ENCODE peak calls at places on chromosomes 13 and 19, in ten cellular contexts. T is neuronal stem cell; D is activated naive CD4-positive, alpha-beta T cell treated with Interleukin-2 at 50 U/mL for 16 hours; P is thoracic aorta; F is progenitor cell of endocrine pancreas; R is fibroblast of lung; U is glomerular endothelial cell; W is stomach; K is SW 1271; X is aorta. Z is an unnamed sample.

GRCh38 chr13:20399515-20399914 is 126.1 kb downstream of the CRYL1 start:
- DNase-seq in T (no peak), R (no peak), X (no peak), U (no peak), P (no peak), K (no peak), F (no peak), W (peak), D (no peak), Z (no peak)

GRCh38 chr13:74438911-74439310 is 304.7 kb upstream of the KLF12 start:
- DNase-seq in K (no peak), W (no peak), R (no peak), P (no peak), F (no peak), U (no peak), X (no peak), D (no peak), T (no peak), Z (no peak)

GRCh38 chr19:33673258-33673875 is 51.6 kb downstream of the CHST8 start:
- DNase-seq in F (no peak), W (peak), U (no peak), R (no peak), D (no peak), X (no peak), K (no peak), T (no peak), P (no peak), Z (no peak)

GRCh38 chr19:5054551-5055456 is 85.9 kb downstream of the KDM4B start:
- DNase-seq in P (no peak), W (no peak), T (no peak), X (no peak), R (no peak), U (no peak), F (no peak), D (no peak), K (no peak), Z (no peak)

GRCh38 chr13:75610466-75610865 is 25.7 kb upstream of the LMO7 start:
- DNase-seq in R (no peak), W (no peak), K (no peak), D (no peak), T (no peak), X (no peak), U (no peak), P (no peak), F (no peak), Z (no peak)

GRCh38 chr19:13096968-13097330 is 5.7 kb downstream of the LYL1 start:
- DNase-seq in K (no peak), W (no peak), F (no peak), P (no peak), U (no peak), T (no peak), D (no peak), X (no peak), R (no peak), Z (no peak)

GRCh38 chr13:110108348-110109139 is 198.4 kb downstream of the COL4A1 start:
- DNase-seq in R (peak), K (peak), U (no peak), X (peak), W (peak), F (peak), T (peak), D (no peak), P (peak), Z (peak)

GRCh38 chr19:1465191-1466016 is 13.6 kb downstream of the C19orf25 start:
- DNase-seq in P (no peak), X (no peak), W (peak), T (no peak), U (no peak), R (no peak), F (no peak), D (peak), K (no peak), Z (no peak)

GRCh38 chr19:14916848-14917247 is 24.4 kb upstream of the OR7C2 start:
- DNase-seq in U (no peak), P (no peak), D (no peak), F (no peak), K (peak), T (no peak), X (no peak), R (no peak), W (no peak), Z (no peak)

GRCh38 chr13:46598820-46599180 is 45.8 kb downstream of the LRCH1 start:
- DNase-seq in P (no peak), W (no peak), R (no peak), K (no peak), X (no peak), U (no peak), D (no peak), F (no peak), T (no peak), Z (no peak)

GRCh38 chr13:46142692-46143238 is 37.9 kb upstream of the CPB2 start:
- DNase-seq in T (no peak), F (no peak), P (no peak), W (no peak), D (no peak), K (no peak), U (no peak), X (no peak), R (no peak), Z (no peak)

GRCh38 chr13:112779856-112780604 is 90.2 kb downstream of the ATP11A start:
- DNase-seq in K (no peak), R (peak), F (no peak), T (no peak), X (no peak), U (no peak), D (no peak), P (no peak), W (peak), Z (no peak)

GRCh38 chr19:40614595-40615411 is 13.6 kb downstream of the LTBP4 start:
- DNase-seq in D (peak), F (no peak), U (no peak), P (no peak), T (peak), K (peak), R (peak), X (peak), W (peak), Z (peak)

GRCh38 chr13:43433691-43434121 is 353.1 kb downstream of the ENOX1 start:
- DNase-seq in T (no peak), P (no peak), K (no peak), F (no peak), D (no peak), X (no peak), W (no peak), R (no peak), U (no peak), Z (no peak)

GRCh38 chr19:49869484-49870308 is 2.3 kb upstream of the PNKP start:
- DNase-seq in U (peak), W (peak), F (peak), K (peak), T (peak), D (peak), P (peak), R (peak), X (peak), Z (peak)

GRCh38 chr19:41991025-41991424 is 3.0 kb downstream of the ATP1A3 start:
- DNase-seq in W (no peak), D (no peak), F (no peak), P (no peak), X (no peak), T (no peak), K (no peak), U (no peak), R (no peak), Z (no peak)

GRCh38 chr19:28500319-28500718 is 712.6 kb downstream of the UQCRFS1 start:
- DNase-seq in U (no peak), F (no peak), R (no peak), T (no peak), W (no peak), X (no peak), D (no peak), K (no peak), P (no peak), Z (no peak)

GRCh38 chr13:90201198-90201597 is 1146.3 kb upstream of the MIR17HG start:
- DNase-seq in W (no peak), R (peak), F (no peak), X (no peak), D (no peak), P (no peak), U (no peak), K (no peak), T (no peak), Z (no peak)

GRCh38 chr19:8611890-8612806 is 1.6 kb upstream of the ADAMTS10 start:
- DNase-seq in R (peak), X (peak), W (no peak), K (no peak), F (no peak), T (no peak), U (no peak), P (peak), D (no peak), Z (peak)

GRCh38 chr13:96762876-96763275 is 231.4 kb downstream of the OXGR1 start:
- DNase-seq in X (no peak), F (no peak), T (no peak), U (no peak), R (peak), P (no peak), K (no peak), D (no peak), W (no peak), Z (no peak)

GRCh38 chr13:98307744-98308524 is 130.9 kb upstream of the RNF113B start:
- DNase-seq in K (no peak), P (no peak), R (peak), U (peak), F (no peak), T (no peak), D (no peak), X (no peak), W (no peak), Z (peak)

GRCh38 chr13:63636231-63636993 is 2220.8 kb upstream of the PCDH20 start:
- DNase-seq in U (no peak), K (peak), F (no peak), P (no peak), R (no peak), D (no peak), X (no peak), T (no peak), W (no peak), Z (no peak)

GRCh38 chr13:111033172-111034133 is 81.7 kb upstream of the ARHGEF7 start:
- DNase-seq in T (no peak), F (no peak), D (no peak), R (no peak), K (no peak), X (no peak), P (no peak), W (no peak), U (no peak), Z (no peak)

GRCh38 chr13:96982672-96983071 is 11.6 kb downstream of the OXGR1 start:
- DNase-seq in T (no peak), P (no peak), X (no peak), K (no peak), U (peak), R (peak), W (no peak), F (no peak), D (no peak), Z (no peak)

GRCh38 chr19:54186351-54186750 is 3.0 kb downstream of the MBOAT7 start:
- DNase-seq in W (no peak), F (no peak), P (no peak), K (no peak), X (peak), T (no peak), R (no peak), D (no peak), U (no peak), Z (no peak)

GRCh38 chr13:66927562-66927961 is 302.6 kb downstream of the PCDH9 start:
- DNase-seq in W (no peak), T (no peak), D (no peak), F (no peak), U (no peak), K (no peak), X (no peak), P (no peak), R (no peak), Z (no peak)